ENCODE peak calls at places on chromosomes 3 and 15, in seven cellular contexts. N is EL, I is MV-4-11, R is ureter, M is fibroblast of lung, H is Calu3, Q is COR-L47. A is an unnamed sample.

GRCh38 chr15:89200182-89200581 is 21.2 kb downstream of the RLBP1 start:
- DNase-seq in R (no peak), H (no peak), Q (no peak), N (no peak), M (no peak), I (no peak), A (no peak)

GRCh38 chr15:40992241-40992741 is 39.0 kb downstream of the CHAC1 start:
- DNase-seq in M (peak; percentile 63), H (no peak), N (no peak), I (no peak), R (no peak), Q (no peak), A (no peak)

GRCh38 chr3:149395107-149396089 is 17.9 kb upstream of the TM4SF1 start:
- DNase-seq in N (peak; percentile 63), M (peak; percentile 83), I (no peak), R (no peak), H (peak; percentile 83), Q (peak; percentile 87), A (no peak)

GRCh38 chr15:68252925-68253534 is 23.5 kb upstream of the CLN6 start:
- DNase-seq in N (peak; percentile 76), H (peak; percentile 59), M (peak; percentile 88), R (no peak), Q (peak; percentile 68), I (peak; percentile 73), A (peak; percentile 74)

GRCh38 chr15:85651551-85651950 is 143.2 kb downstream of the KLHL25 start:
- DNase-seq in R (no peak), M (no peak), Q (no peak), N (no peak), I (no peak), H (no peak), A (no peak)

GRCh38 chr15:81955709-81956108 is 90.1 kb downstream of the MEX3B start:
- DNase-seq in I (no peak), R (no peak), M (peak; percentile 22), H (no peak), N (peak; percentile 63), Q (no peak), A (no peak)

GRCh38 chr15:85886345-85886935 is 91.7 kb upstream of the KLHL25 start:
- DNase-seq in Q (no peak), N (no peak), H (no peak), I (no peak), M (no peak), R (no peak), A (no peak)

GRCh38 chr15:37289109-37289765 is 188.9 kb upstream of the MEIS2 start:
- DNase-seq in R (no peak), Q (no peak), I (no peak), M (peak; percentile 13), N (peak; percentile 33), H (peak; percentile 5), A (peak; percentile 32)

GRCh38 chr3:52851348-52851747 is 16.5 kb upstream of the MUSTN1 start:
- DNase-seq in H (peak; percentile 42), R (no peak), M (peak; percentile 58), N (peak; percentile 49), I (peak; percentile 54), Q (peak; percentile 34), A (peak; percentile 67)

GRCh38 chr3:140007946-140008692 is 73.1 kb downstream of the CLSTN2 start:
- DNase-seq in N (no peak), M (no peak), Q (peak; percentile 32), I (no peak), H (no peak), R (no peak), A (no peak)

GRCh38 chr3:9098716-9099675 is 135.7 kb upstream of the RAD18 start:
- DNase-seq in H (no peak), Q (peak; percentile 85), R (no peak), N (no peak), I (no peak), M (no peak), A (no peak)

GRCh38 chr15:92902723-92903587 is 2.8 kb downstream of the CHD2 start:
- DNase-seq in Q (no peak), N (no peak), I (peak; percentile 28), H (no peak), M (peak; percentile 40), R (no peak), A (no peak)

GRCh38 chr3:182530316-182530715 is 263.0 kb upstream of the ATP11B start:
- DNase-seq in I (no peak), R (no peak), M (no peak), Q (no peak), H (no peak), N (no peak), A (no peak)

GRCh38 chr3:159130108-159130507 is 328.3 kb downstream of the MFSD1 start:
- DNase-seq in M (no peak), Q (no peak), H (peak; percentile 63), R (no peak), N (no peak), I (no peak), A (no peak)

GRCh38 chr15:74790080-74790916 is 8.4 kb downstream of the CSK start:
- DNase-seq in M (peak; percentile 82), I (peak; percentile 93), N (peak; percentile 94), R (peak; percentile 73), Q (no peak), H (peak; percentile 69), A (peak; percentile 60)